ENCODE peak calls at places on chromosome 10, in four cellular contexts. I is heart right ventricle, L is mammary epithelial cell, W is psoas muscle. R is an unnamed sample.

GRCh38 chr10:74150151-74151056 is at the start of gene AP3M1:
- DNase-seq in I (peak; percentile 82), L (peak; percentile 84), W (peak; percentile 86), R (peak; percentile 92)

GRCh38 chr10:59433720-59434428 is 71.5 kb upstream of the FAM13C start:
- DNase-seq in I (no peak), W (no peak), L (peak; percentile 8), R (no peak)

GRCh38 chr10:114250716-114251115 is 11.7 kb downstream of the VWA2 start:
- DNase-seq in W (no peak), I (no peak), L (no peak), R (no peak)

GRCh38 chr10:18719811-18720210 is 60.6 kb downstream of the ARL5B start:
- DNase-seq in I (no peak), L (no peak), W (no peak), R (no peak)

GRCh38 chr10:7233259-7233991 is 177.4 kb downstream of the SFMBT2 start:
- DNase-seq in I (no peak), L (peak; percentile 14), W (peak; percentile 62), R (no peak)

GRCh38 chr10:110076559-110077318 is 69.0 kb downstream of the ADD3 start:
- DNase-seq in W (peak; percentile 38), L (peak; percentile 96), I (no peak), R (peak; percentile 58)

GRCh38 chr10:104835422-104835821 is 194.3 kb downstream of the SORCS3 start:
- DNase-seq in W (no peak), L (no peak), I (no peak), R (no peak)

GRCh38 chr10:119217937-119218579 is 10.7 kb downstream of the GRK5 start:
- DNase-seq in W (no peak), L (no peak), I (no peak), R (no peak)

GRCh38 chr10:90777614-90778013 is 80.2 kb downstream of the HTR7 start:
- DNase-seq in W (no peak), L (no peak), I (no peak), R (no peak)

GRCh38 chr10:6050801-6051445 is 11.2 kb downstream of the IL2RA start:
- DNase-seq in W (peak; percentile 58), L (peak; percentile 44), I (peak; percentile 55), R (peak; percentile 57)

GRCh38 chr10:97519342-97519741 is 20.6 kb downstream of the UBTD1 start:
- DNase-seq in I (no peak), L (no peak), W (no peak), R (no peak)

GRCh38 chr10:106436123-106436740 is 728.3 kb downstream of the SORCS1 start:
- DNase-seq in W (no peak), L (peak; percentile 92), I (no peak), R (no peak)

GRCh38 chr10:48442809-48443177 is 136.3 kb downstream of the MAPK8 start:
- DNase-seq in I (no peak), L (no peak), W (no peak), R (no peak)

GRCh38 chr10:69458426-69459100 is 7.3 kb downstream of the TSPAN15 start:
- DNase-seq in I (no peak), W (peak; percentile 40), L (no peak), R (peak; percentile 25)

GRCh38 chr10:113585949-113586348 is 33.1 kb downstream of the HABP2 start:
- DNase-seq in L (peak; percentile 34), W (no peak), I (no peak), R (no peak)

GRCh38 chr10:43045246-43045621 is 31.6 kb upstream of the RET start:
- DNase-seq in I (no peak), W (no peak), L (no peak), R (no peak)

GRCh38 chr10:113530476-113530875 is 22.4 kb upstream of the HABP2 start:
- DNase-seq in I (no peak), W (no peak), L (no peak), R (no peak)

GRCh38 chr10:68696018-68696417 is 25.0 kb upstream of the CCAR1 start:
- DNase-seq in I (no peak), L (no peak), W (no peak), R (no peak)

GRCh38 chr10:119256030-119256429 is 48.7 kb downstream of the GRK5 start:
- DNase-seq in I (no peak), L (no peak), W (no peak), R (no peak)

GRCh38 chr10:66192162-66192834 is 733.5 kb upstream of the LRRTM3 start:
- DNase-seq in I (no peak), W (no peak), L (no peak), R (no peak)

GRCh38 chr10:119489572-119490326 is 52.8 kb downstream of the RGS10 start:
- DNase-seq in W (peak; percentile 34), I (peak; percentile 63), L (peak; percentile 35), R (peak; percentile 42)

GRCh38 chr10:1373287-1373686 is 317.1 kb downstream of the WDR37 start:
- DNase-seq in W (no peak), I (no peak), L (no peak), R (no peak)

GRCh38 chr10:116993610-116994009 is 11.4 kb downstream of the SHTN1 start:
- DNase-seq in L (no peak), I (no peak), W (no peak), R (no peak)

GRCh38 chr10:34075269-34075926 is 739.7 kb downstream of the PARD3 start:
- DNase-seq in L (no peak), W (no peak), I (no peak), R (peak; percentile 56)

GRCh38 chr10:116741391-116742351 is 695 bp downstream of the HSPA12A start:
- DNase-seq in I (peak; percentile 47), L (no peak), W (peak; percentile 37), R (peak; percentile 66)

GRCh38 chr10:17276756-17277424 is 48.8 kb downstream of the VIM start:
- DNase-seq in W (no peak), L (no peak), I (no peak), R (no peak)

DNA sequence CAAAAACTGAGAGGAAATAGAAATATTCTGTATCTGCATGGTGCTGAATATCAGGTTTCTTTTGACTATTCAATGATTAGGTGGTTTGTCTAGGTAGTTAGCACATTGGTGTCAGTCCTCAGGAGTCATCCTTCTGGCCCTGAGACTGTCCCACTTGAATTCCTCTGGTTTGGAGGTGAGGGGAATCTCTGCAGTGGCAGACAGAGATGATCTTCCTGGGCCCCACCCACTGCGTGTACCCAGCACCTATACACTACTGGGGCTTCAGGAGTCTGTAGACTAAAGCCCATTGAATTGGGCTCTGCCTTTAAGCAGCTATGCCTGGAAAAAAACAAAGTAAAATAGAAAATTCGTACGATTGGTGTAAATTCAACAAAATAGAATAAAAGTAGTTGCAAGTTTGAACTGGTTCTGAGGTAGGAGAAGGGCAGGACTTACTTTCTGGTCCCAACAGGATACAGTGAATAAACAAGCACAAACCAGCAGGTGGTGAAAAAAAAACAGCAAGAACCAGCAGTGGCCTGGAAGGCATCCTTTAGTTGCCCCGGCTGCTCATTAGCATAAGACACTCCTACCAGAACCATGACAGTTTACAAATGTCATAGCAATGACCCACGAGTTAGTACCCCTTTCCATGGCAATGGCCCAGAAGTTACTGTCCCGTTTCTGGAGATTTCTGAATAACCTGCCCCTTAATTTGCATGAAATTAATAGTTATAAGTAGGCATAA is 1.7 kb downstream of the LIPM start:
- DNase-seq in W (no peak), I (no peak), L (no peak), R (no peak)
- H3K4me3 ChIP-seq in W (no peak overlapping the region), I (no peak overlapping the region), L (no peak overlapping the region), R (no peak overlapping the region)

GRCh38 chr10:3829193-3830050 is 44.4 kb upstream of the KLF6 start:
- DNase-seq in W (no peak), I (no peak), L (no peak), R (no peak)

GRCh38 chr10:3827266-3827665 is 42.3 kb upstream of the KLF6 start:
- DNase-seq in W (no peak), I (no peak), L (no peak), R (no peak)

GRCh38 chr10:3830946-3831345 is 45.9 kb upstream of the KLF6 start:
- DNase-seq in I (no peak), W (no peak), L (no peak), R (no peak)

GRCh38 chr10:3827768-3828403 is 42.9 kb upstream of the KLF6 start:
- DNase-seq in W (no peak), I (no peak), L (no peak), R (no peak)

DNA sequence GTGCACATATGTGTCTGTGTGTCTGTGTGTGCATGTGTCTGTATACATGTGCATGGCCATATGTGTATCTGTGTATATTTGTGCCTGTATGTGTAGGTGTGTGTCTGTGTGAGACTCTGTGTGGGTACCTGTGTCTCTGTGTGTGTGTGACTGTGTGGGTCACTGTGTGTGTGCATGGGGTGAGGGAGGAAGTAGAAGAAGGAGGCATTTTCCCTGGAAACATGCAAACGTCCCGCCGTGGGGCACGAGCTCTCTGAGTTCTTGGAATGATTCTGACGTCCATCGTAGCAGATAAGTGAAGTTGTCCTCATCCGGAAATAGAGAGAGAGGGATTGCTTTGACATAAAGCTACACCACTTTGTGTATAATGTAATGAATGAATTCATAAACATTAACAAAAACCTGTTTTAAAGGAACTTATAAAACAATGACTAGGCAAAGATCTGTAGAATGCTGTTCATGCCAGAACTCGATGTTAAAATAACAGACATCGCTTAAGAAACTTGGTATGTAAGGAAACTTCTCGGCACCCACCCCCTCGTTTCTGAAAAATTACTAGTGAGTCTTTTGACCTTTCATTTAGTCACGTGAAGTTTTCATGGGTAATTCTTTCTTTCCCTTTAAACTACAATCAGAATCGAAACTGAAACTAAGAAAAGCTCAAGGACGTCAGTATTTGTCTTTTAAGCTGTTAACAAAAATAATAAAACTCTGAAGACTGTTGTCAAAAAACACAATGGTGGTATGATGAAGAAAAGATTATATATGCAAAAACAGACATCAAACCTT is 43.6 kb upstream of the KLF6 start:
- DNase-seq in W (no peak), L (peak; percentile 58), I (no peak), R (no peak)
- H3K4me1 ChIP-seq in W (peaks cover 27% of the 10 kb centered on the region), L (peaks cover 25% of the 10 kb centered on the region), I (peaks cover 38% of the 10 kb centered on the region), R (peaks cover 9% of the 10 kb centered on the region)

GRCh38 chr10:86363833-86364511 is 2.6 kb downstream of the GRID1 start:
- DNase-seq in W (no peak), I (no peak), L (peak; percentile 4), R (no peak)

GRCh38 chr10:86362129-86362527 is 4.5 kb downstream of the GRID1 start:
- DNase-seq in W (no peak), I (no peak), L (no peak), R (no peak)

GRCh38 chr10:86362566-86363183 is 3.9 kb downstream of the GRID1 start:
- DNase-seq in L (no peak), W (no peak), I (no peak), R (no peak)

GRCh38 chr10:86364551-86365345 is 1.8 kb downstream of the GRID1 start:
- DNase-seq in I (no peak), W (no peak), L (no peak), R (no peak)

GRCh38 chr10:86363184-86363832 is 3.3 kb downstream of the GRID1 start:
- DNase-seq in L (peak; percentile 26), I (peak; percentile 54), W (no peak), R (peak; percentile 66)
- H3K4me3 ChIP-seq in L (no peak overlapping the region), I (peak overlapping the region; percentile 14), W (peak overlapping the region; percentile 43), R (peak overlapping the region; percentile 48)

GRCh38 chr10:14530465-14530864 is 199.7 kb upstream of the FRMD4A start:
- DNase-seq in L (no peak), I (no peak), W (no peak), R (no peak)
- H3K4me1 ChIP-seq in L (peaks cover 4% of the 10 kb centered on the region), I (no peaks in the 10 kb centered on the region), W (no peaks in the 10 kb centered on the region), R (peaks cover 9% of the 10 kb centered on the region)